ENCODE peak calls at places on chromosomes 2 and 18, in seven cellular contexts. Z is mammary epithelial cell, Q is endothelial cell of umbilical vein, C is body of pancreas, Y is lower lobe of right lung, H is Panc1, R is Caco-2. A is an unnamed sample. For H3K27me3, the result is how much of the 10 kb centered on the place peaks cover.

GRCh38 chr2:30361751-30362394 is 85.2 kb upstream of the LCLAT1 start:
- DNase-seq in Z (peak), Q (no peak), C (no peak), Y (no peak), H (no peak), R (no peak), A (no peak)

GRCh38 chr2:122384768-122385333 is 629.4 kb downstream of the TSN start:
- DNase-seq in Z (no peak), Q (no peak), C (no peak), Y (no peak), H (no peak), R (no peak), A (no peak)

GRCh38 chr2:181517685-181518301 is 60.6 kb downstream of the ITGA4 start:
- DNase-seq in Z (peak), Q (no peak), C (peak), Y (no peak), H (no peak), R (no peak), A (no peak)

GRCh38 chr2:124810132-124810531 is 785.0 kb downstream of the CNTNAP5 start:
- DNase-seq in Z (no peak), Q (no peak), C (peak), Y (no peak), H (no peak), R (peak), A (no peak)

GRCh38 chr2:99442837-99443236 is 47.0 kb downstream of the REV1 start:
- DNase-seq in Z (no peak), Q (peak), C (no peak), Y (no peak), H (no peak), R (no peak), A (no peak)

GRCh38 chr2:18630541-18630940 is 41.2 kb upstream of the NT5C1B start:
- DNase-seq in Z (peak), Q (no peak), C (no peak), Y (no peak), H (no peak), R (no peak), A (no peak)

GRCh38 chr2:132670104-132670960 is at the start of gene LYPD1:
- DNase-seq in Z (peak), Q (peak), C (peak), Y (peak), H (no peak), R (peak), A (no peak)

GRCh38 chr2:3117650-3118216 is 259.9 kb downstream of the EIPR1 start:
- DNase-seq in Z (no peak), Q (no peak), C (no peak), Y (no peak), H (no peak), R (no peak), A (no peak)

GRCh38 chr2:74935883-74936483 is 22.5 kb upstream of the POLE4 start:
- DNase-seq in Z (peak), Q (no peak), C (no peak), Y (no peak), H (no peak), R (no peak), A (no peak)

GRCh38 chr2:108870069-108870644 is 83.6 kb downstream of the CCDC138 start:
- DNase-seq in Z (no peak), Q (no peak), C (no peak), Y (no peak), H (no peak), R (no peak), A (no peak)

GRCh38 chr2:191690327-191690726 is 12.4 kb downstream of the NABP1 start:
- DNase-seq in Z (no peak), Q (no peak), C (no peak), Y (no peak), H (no peak), R (no peak), A (no peak)

GRCh38 chr18:70442933-70443332 is 154.1 kb downstream of the SOCS6 start:
- DNase-seq in Z (peak), Q (no peak), C (no peak), Y (no peak), H (no peak), R (no peak), A (no peak)

GRCh38 chr2:237180225-237180624 is 94.5 kb downstream of the COPS8 start:
- DNase-seq in Z (no peak), Q (no peak), C (no peak), Y (no peak), H (no peak), R (no peak), A (no peak)

GRCh38 chr2:237179161-237179560 is 93.5 kb downstream of the COPS8 start:
- DNase-seq in Z (no peak), Q (no peak), C (no peak), Y (no peak), H (no peak), R (no peak), A (no peak)

GRCh38 chr2:237178396-237178795 is 92.7 kb downstream of the COPS8 start:
- DNase-seq in Z (peak), Q (no peak), C (no peak), Y (no peak), H (no peak), R (no peak), A (peak)

GRCh38 chr2:237177986-237178385 is 92.3 kb downstream of the COPS8 start:
- DNase-seq in Z (no peak), Q (no peak), C (no peak), Y (no peak), H (no peak), R (no peak), A (no peak)

GRCh38 chr2:237177052-237177451 is 91.4 kb downstream of the COPS8 start:
- DNase-seq in Z (no peak), Q (no peak), C (no peak), Y (no peak), H (no peak), R (no peak), A (no peak)
- H3K4me3 ChIP-seq in Z (no peak), Q (no peak), C (no peak), Y (no peak), H (no peak), R (no peak), A (no peak)

GRCh38 chr2:242030858-242031257 is 161.3 kb downstream of the RTP5 start:
- DNase-seq in Z (no peak), Q (no peak), C (no peak), Y (no peak), H (no peak), R (no peak), A (no peak)
- H3K27me3 ChIP-seq in Z (under half), Q (under half), C (under half), Y (under half), H (under half), R (under half), A (half or more)

DNA sequence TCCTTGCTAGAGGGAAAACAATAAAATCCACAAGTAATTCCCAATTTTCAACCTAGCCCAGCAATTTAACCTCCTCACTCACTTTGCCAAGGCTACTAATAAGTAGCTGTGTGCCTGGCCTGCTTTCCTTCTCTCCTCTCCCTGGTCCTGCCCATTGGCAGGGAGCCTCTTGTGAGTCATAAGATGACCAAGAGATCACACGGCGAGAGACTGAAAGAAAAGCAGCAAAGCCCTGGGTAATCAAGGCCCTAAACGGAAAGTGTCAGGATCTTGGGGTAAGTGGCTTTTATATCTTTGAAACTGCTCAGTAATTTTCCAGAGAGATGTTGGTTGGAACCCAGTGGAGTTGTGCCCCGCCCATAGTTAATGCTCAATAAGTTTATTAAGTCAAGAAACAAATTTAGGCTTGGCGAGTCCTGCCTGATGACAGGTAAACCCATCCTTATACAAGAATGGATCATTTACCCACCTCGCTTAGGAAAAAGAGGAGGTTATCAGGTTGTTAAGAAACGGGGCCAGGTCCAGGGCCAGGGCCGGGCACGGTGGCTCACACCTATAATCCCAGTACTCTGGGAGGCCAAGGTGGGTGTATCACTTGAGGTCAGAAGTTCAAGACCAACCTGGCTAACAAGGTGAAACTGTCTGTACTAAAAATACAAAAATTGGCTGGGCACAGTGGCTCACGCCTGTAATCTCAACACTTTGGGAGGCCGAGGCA is 10.0 kb upstream of the ADAM17 start:
- DNase-seq in Z (peak), Q (peak), C (peak), Y (no peak), H (peak), R (no peak), A (peak)
- H3K4me3 ChIP-seq in Z (no peak), Q (no peak), C (no peak), Y (no peak), H (peak), R (no peak), A (peak)

DNA sequence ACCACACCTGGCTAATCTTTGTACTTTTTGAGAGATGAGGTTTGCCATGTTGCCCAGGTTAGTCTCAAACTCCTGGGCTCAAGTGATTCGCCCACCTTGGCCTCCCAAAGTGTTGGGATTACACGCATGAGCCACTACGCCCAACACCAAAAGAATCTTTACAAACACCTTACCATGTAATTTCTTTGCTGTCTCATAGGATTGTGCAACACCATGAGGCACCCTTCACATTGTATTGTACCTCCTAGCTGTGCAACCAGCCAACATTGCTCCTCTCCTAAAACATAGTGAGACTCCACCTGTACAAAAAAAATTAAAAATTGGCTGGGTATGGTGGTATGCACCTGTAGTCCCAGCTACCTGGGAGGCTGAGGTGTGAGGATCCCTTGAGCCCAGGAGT is 3.1 kb upstream of the MFSD6 start:
- DNase-seq in Z (peak), Q (no peak), C (no peak), Y (no peak), H (no peak), R (no peak), A (no peak)
- H3K27me3 ChIP-seq in Z (under half), Q (under half), C (under half), Y (under half), H (under half), R (under half), A (under half)

A was measured in AG04450.